ENCODE peak calls at places on chromosomes 13 and 19, in five cellular contexts. E, P, V, Z and K are unnamed samples.

GRCh38 chr13:54317722-54318121 is 1289.1 kb downstream of the OLFM4 start:
- DNase-seq in Z (no peak), V (no peak), E (no peak), P (peak), K (no peak)

GRCh38 chr13:94073006-94073744 is 406.3 kb downstream of the DCT start:
- DNase-seq in P (no peak), E (no peak), Z (no peak), V (no peak), K (no peak)

GRCh38 chr19:38425810-38426466 is at the start of gene RASGRP4:
- DNase-seq in V (no peak), Z (no peak), P (no peak), E (no peak), K (no peak)

GRCh38 chr13:50914848-50915247 is 5.3 kb downstream of the RNASEH2B start:
- DNase-seq in Z (no peak), V (no peak), P (no peak), E (no peak), K (no peak)

GRCh38 chr13:107867701-107868661 is 347.4 kb downstream of the LIG4 start:
- DNase-seq in Z (no peak), E (no peak), P (peak), V (peak), K (no peak)

GRCh38 chr13:76622336-76623045 is 263.7 kb downstream of the KCTD12 start:
- DNase-seq in V (no peak), E (no peak), Z (no peak), P (no peak), K (no peak)

GRCh38 chr13:84126671-84127171 is 244.4 kb upstream of the SLITRK1 start:
- DNase-seq in E (no peak), Z (no peak), V (peak), P (peak), K (no peak)

GRCh38 chr13:33053397-33054066 is 37.3 kb downstream of the KL start:
- DNase-seq in Z (no peak), P (no peak), V (no peak), E (no peak), K (no peak)

GRCh38 chr13:35954207-35954560 is 177.0 kb downstream of the DCLK1 start:
- DNase-seq in V (peak), E (no peak), Z (no peak), P (no peak), K (no peak)

GRCh38 chr13:26037302-26037701 is 14.5 kb downstream of the SHISA2 start:
- DNase-seq in V (no peak), E (no peak), P (no peak), Z (no peak), K (no peak)

GRCh38 chr13:51623473-51623872 is 39.2 kb downstream of the WDFY2 start:
- DNase-seq in V (no peak), Z (no peak), P (no peak), E (no peak), K (no peak)

GRCh38 chr19:32603961-32604360 is 23.0 kb downstream of the PDCD5 start:
- DNase-seq in V (no peak), E (no peak), Z (no peak), P (no peak), K (no peak)

GRCh38 chr13:22270881-22271280 is 600.0 kb downstream of the FGF9 start:
- DNase-seq in V (no peak), E (no peak), P (no peak), Z (no peak), K (no peak)

GRCh38 chr13:94411747-94412146 is 67.7 kb downstream of the DCT start:
- DNase-seq in P (no peak), E (no peak), V (no peak), Z (no peak), K (no peak)

GRCh38 chr13:49749852-49750251 is 42.6 kb downstream of the KPNA3 start:
- DNase-seq in P (no peak), E (no peak), V (no peak), Z (no peak), K (no peak)

GRCh38 chr13:113785051-113786010 is 26.3 kb downstream of the TMEM255B start:
- DNase-seq in Z (peak), P (no peak), V (no peak), E (no peak), K (peak)

GRCh38 chr19:2057484-2058469 is 6.7 kb upstream of the MKNK2 start:
- DNase-seq in V (no peak), P (peak), E (no peak), Z (no peak), K (no peak)

GRCh38 chr13:53126803-53127202 is 98.2 kb downstream of the OLFM4 start:
- DNase-seq in P (no peak), Z (no peak), E (no peak), V (no peak), K (no peak)

GRCh38 chr13:97583884-97584497 is 150.0 kb downstream of the RAP2A start:
- DNase-seq in V (no peak), E (no peak), P (no peak), Z (no peak), K (no peak)

GRCh38 chr19:3186377-3186688 is 603 bp downstream of the NCLN start:
- DNase-seq in E (no peak), P (no peak), V (no peak), Z (peak), K (no peak)

GRCh38 chr19:36987091-36987490 is 71.0 kb downstream of the ZNF568 start:
- DNase-seq in Z (no peak), V (no peak), P (no peak), E (no peak), K (no peak)

GRCh38 chr19:7575426-7576040 is 20.1 kb upstream of the CAMSAP3 start:
- DNase-seq in E (no peak), Z (no peak), V (no peak), P (no peak), K (no peak)

GRCh38 chr19:40242480-40242879 is 16.0 kb upstream of the CCNP start:
- DNase-seq in P (no peak), V (no peak), E (no peak), Z (no peak), K (no peak)

GRCh38 chr19:53912653-53913052 is 3.6 kb downstream of the CACNG7 start:
- DNase-seq in E (no peak), Z (no peak), V (no peak), P (no peak), K (no peak)

GRCh38 chr13:45055902-45056648 is 64.2 kb upstream of the GTF2F2 start:
- DNase-seq in V (no peak), P (no peak), Z (peak), E (no peak), K (no peak)

GRCh38 chr19:17727843-17728242 is 8.6 kb downstream of the MAP1S start:
- DNase-seq in P (no peak), V (no peak), E (no peak), Z (no peak), K (no peak)

GRCh38 chr13:23183292-23183691 is 2.5 kb downstream of the SGCG start:
- DNase-seq in P (no peak), V (no peak), Z (no peak), E (no peak), K (no peak)

GRCh38 chr13:101529419-101529818 is 76.9 kb downstream of the ITGBL1 start:
- DNase-seq in E (no peak), Z (no peak), V (no peak), P (no peak), K (no peak)

GRCh38 chr13:99983401-99984133 is 2.0 kb downstream of the ZIC2 start:
- DNase-seq in E (no peak), V (no peak), Z (no peak), P (peak), K (no peak)

GRCh38 chr19:19269952-19270694 is 3.0 kb downstream of the TM6SF2 start:
- DNase-seq in Z (no peak), V (no peak), P (no peak), E (no peak), K (no peak)

GRCh38 chr13:98672947-98673545 is 79.4 kb downstream of the SLC15A1 start:
- DNase-seq in P (no peak), E (no peak), V (peak), Z (peak), K (no peak)

GRCh38 chr19:17328517-17329060 is 6.1 kb downstream of the ANO8 start:
- DNase-seq in E (no peak), Z (no peak), V (peak), P (peak), K (no peak)

GRCh38 chr13:51966186-51966585 is 45.1 kb downstream of the ATP7B start:
- DNase-seq in Z (no peak), E (no peak), P (no peak), V (no peak), K (no peak)

GRCh38 chr19:7917292-7918061 is 2.7 kb upstream of the SNAPC2 start:
- DNase-seq in E (no peak), P (peak), Z (peak), V (peak), K (no peak)

GRCh38 chr19:38557205-38557799 is 60.5 kb downstream of the MAP4K1 start:
- DNase-seq in V (no peak), P (no peak), Z (no peak), E (no peak), K (no peak)

GRCh38 chr19:10388957-10389356 is 8.6 kb upstream of the TYK2 start:
- DNase-seq in V (peak), Z (peak), E (peak), P (no peak), K (peak)

GRCh38 chr13:30577381-30577780 is 40.3 kb upstream of the USPL1 start:
- DNase-seq in V (no peak), P (no peak), E (no peak), Z (no peak), K (no peak)

GRCh38 chr13:53473397-53473796 is 444.8 kb downstream of the OLFM4 start:
- DNase-seq in E (no peak), P (no peak), V (no peak), Z (no peak), K (no peak)

GRCh38 chr19:10503002-10503789 is at the start of gene KEAP1:
- DNase-seq in E (no peak), V (peak), Z (peak), P (peak), K (peak)